ENCODE peak calls at places on chromosome 11, in six cellular contexts. One of them, this sample, is unnamed.

GRCh38 chr11:101458161-101458560 is 125.6 kb downstream of the TRPC6 start:
- DNase-seq in uterus: no peak
- DNase-seq in AG04450: no peak
- DNase-seq in tibial nerve: no peak
- DNase-seq in spleen: no peak
- DNase-seq in heart right ventricle: no peak
- DNase-seq in this sample: no peak

GRCh38 chr11:3049430-3050243 is 7.6 kb downstream of the CARS1 start:
- DNase-seq in uterus: peak; percentile 71
- DNase-seq in heart right ventricle: peak; percentile 43
- DNase-seq in AG04450: peak; percentile 94
- DNase-seq in spleen: peak; percentile 92
- DNase-seq in tibial nerve: peak; percentile 39
- DNase-seq in this sample: peak; percentile 87

GRCh38 chr11:57354699-57355098 is 16.5 kb downstream of the P2RX3 start:
- DNase-seq in AG04450: no peak
- DNase-seq in tibial nerve: no peak
- DNase-seq in heart right ventricle: no peak
- DNase-seq in spleen: no peak
- DNase-seq in uterus: no peak
- DNase-seq in this sample: no peak

GRCh38 chr11:121059605-121060004 is 35.7 kb downstream of the TBCEL start:
- DNase-seq in tibial nerve: no peak
- DNase-seq in heart right ventricle: no peak
- DNase-seq in uterus: no peak
- DNase-seq in AG04450: no peak
- DNase-seq in spleen: no peak
- DNase-seq in this sample: no peak

GRCh38 chr11:11568651-11569229 is 53.1 kb downstream of the GALNT18 start:
- DNase-seq in spleen: no peak
- DNase-seq in tibial nerve: no peak
- DNase-seq in uterus: no peak
- DNase-seq in AG04450: no peak
- DNase-seq in heart right ventricle: no peak
- DNase-seq in this sample: no peak

GRCh38 chr11:12599408-12600143 is 74.6 kb upstream of the TEAD1 start:
- DNase-seq in AG04450: no peak
- DNase-seq in uterus: no peak
- DNase-seq in spleen: peak; percentile 81
- DNase-seq in tibial nerve: peak; percentile 9
- DNase-seq in heart right ventricle: peak; percentile 22
- DNase-seq in this sample: peak; percentile 91

GRCh38 chr11:113375402-113375801 is 12.2 kb upstream of the ANKK1 start:
- DNase-seq in tibial nerve: no peak
- DNase-seq in AG04450: no peak
- DNase-seq in heart right ventricle: no peak
- DNase-seq in uterus: no peak
- DNase-seq in spleen: no peak
- DNase-seq in this sample: no peak

GRCh38 chr11:32830413-32830738 is 649 bp downstream of the PRRG4 start:
- DNase-seq in uterus: no peak
- DNase-seq in heart right ventricle: no peak
- DNase-seq in spleen: no peak
- DNase-seq in AG04450: no peak
- DNase-seq in tibial nerve: no peak
- DNase-seq in this sample: peak; percentile 54

GRCh38 chr11:14894657-14895598 is 2.9 kb upstream of the CYP2R1 start:
- DNase-seq in AG04450: no peak
- DNase-seq in tibial nerve: peak; percentile 54
- DNase-seq in spleen: peak; percentile 71
- DNase-seq in heart right ventricle: no peak
- DNase-seq in uterus: no peak
- DNase-seq in this sample: peak; percentile 65

GRCh38 chr11:120574881-120575280 is 63.3 kb downstream of the GRIK4 start:
- DNase-seq in uterus: no peak
- DNase-seq in heart right ventricle: no peak
- DNase-seq in AG04450: no peak
- DNase-seq in spleen: peak; percentile 31
- DNase-seq in tibial nerve: no peak
- DNase-seq in this sample: no peak

GRCh38 chr11:18455686-18456372 is at the start of gene LDHAL6A:
- DNase-seq in spleen: no peak
- DNase-seq in AG04450: no peak
- DNase-seq in tibial nerve: no peak
- DNase-seq in uterus: no peak
- DNase-seq in heart right ventricle: no peak
- DNase-seq in this sample: no peak

GRCh38 chr11:86183694-86184093 is 60.9 kb upstream of the EED start:
- DNase-seq in heart right ventricle: no peak
- DNase-seq in uterus: no peak
- DNase-seq in tibial nerve: no peak
- DNase-seq in spleen: no peak
- DNase-seq in AG04450: no peak
- DNase-seq in this sample: no peak

GRCh38 chr11:119907934-119908760 is 179.1 kb upstream of the NECTIN1 start:
- DNase-seq in AG04450: no peak
- DNase-seq in heart right ventricle: no peak
- DNase-seq in spleen: peak; percentile 41
- DNase-seq in uterus: no peak
- DNase-seq in tibial nerve: no peak
- DNase-seq in this sample: no peak

GRCh38 chr11:71253794-71254193 is 1.4 kb upstream of the SHANK2 start:
- DNase-seq in uterus: no peak
- DNase-seq in tibial nerve: no peak
- DNase-seq in AG04450: no peak
- DNase-seq in spleen: no peak
- DNase-seq in heart right ventricle: no peak
- DNase-seq in this sample: no peak

GRCh38 chr11:7418916-7419315 is 66.4 kb upstream of the OLFML1 start:
- DNase-seq in heart right ventricle: no peak
- DNase-seq in AG04450: no peak
- DNase-seq in uterus: no peak
- DNase-seq in spleen: no peak
- DNase-seq in tibial nerve: no peak
- DNase-seq in this sample: no peak

GRCh38 chr11:69203901-69204245 is 48.1 kb downstream of the SMIM38 start:
- DNase-seq in tibial nerve: no peak
- DNase-seq in spleen: no peak
- DNase-seq in AG04450: no peak
- DNase-seq in heart right ventricle: no peak
- DNase-seq in uterus: no peak
- DNase-seq in this sample: no peak

GRCh38 chr11:24496728-24497396 is at the start of gene LUZP2:
- DNase-seq in spleen: peak; percentile 70
- DNase-seq in uterus: no peak
- DNase-seq in heart right ventricle: no peak
- DNase-seq in tibial nerve: no peak
- DNase-seq in AG04450: no peak
- DNase-seq in this sample: peak; percentile 32

GRCh38 chr11:111186308-111186967 is 59.1 kb upstream of the POU2AF2 start:
- DNase-seq in heart right ventricle: no peak
- DNase-seq in tibial nerve: no peak
- DNase-seq in spleen: no peak
- DNase-seq in uterus: no peak
- DNase-seq in AG04450: no peak
- DNase-seq in this sample: no peak

GRCh38 chr11:115623021-115623451 is 118.8 kb upstream of the CADM1 start:
- DNase-seq in heart right ventricle: peak; percentile 90
- DNase-seq in AG04450: peak; percentile 97
- DNase-seq in spleen: peak; percentile 80
- DNase-seq in uterus: peak; percentile 58
- DNase-seq in tibial nerve: peak; percentile 62
- DNase-seq in this sample: peak; percentile 75

GRCh38 chr11:43419460-43419859 is 60.7 kb downstream of the TTC17 start:
- DNase-seq in spleen: no peak
- DNase-seq in uterus: no peak
- DNase-seq in AG04450: no peak
- DNase-seq in tibial nerve: no peak
- DNase-seq in heart right ventricle: peak; percentile 7
- DNase-seq in this sample: no peak

GRCh38 chr11:92396133-92396532 is 171.5 kb downstream of the FAT3 start:
- DNase-seq in spleen: no peak
- DNase-seq in tibial nerve: no peak
- DNase-seq in AG04450: no peak
- DNase-seq in heart right ventricle: no peak
- DNase-seq in uterus: no peak
- DNase-seq in this sample: no peak

GRCh38 chr11:92401507-92401906 is 176.9 kb downstream of the FAT3 start:
- DNase-seq in heart right ventricle: no peak
- DNase-seq in AG04450: no peak
- DNase-seq in spleen: no peak
- DNase-seq in uterus: no peak
- DNase-seq in tibial nerve: no peak
- DNase-seq in this sample: no peak

GRCh38 chr11:92399702-92400101 is 175.1 kb downstream of the FAT3 start:
- DNase-seq in heart right ventricle: no peak
- DNase-seq in spleen: no peak
- DNase-seq in AG04450: no peak
- DNase-seq in uterus: no peak
- DNase-seq in tibial nerve: no peak
- DNase-seq in this sample: no peak

GRCh38 chr11:92393218-92393617 is 168.6 kb downstream of the FAT3 start:
- DNase-seq in uterus: no peak
- DNase-seq in spleen: no peak
- DNase-seq in AG04450: no peak
- DNase-seq in heart right ventricle: no peak
- DNase-seq in tibial nerve: no peak
- DNase-seq in this sample: no peak

DNA sequence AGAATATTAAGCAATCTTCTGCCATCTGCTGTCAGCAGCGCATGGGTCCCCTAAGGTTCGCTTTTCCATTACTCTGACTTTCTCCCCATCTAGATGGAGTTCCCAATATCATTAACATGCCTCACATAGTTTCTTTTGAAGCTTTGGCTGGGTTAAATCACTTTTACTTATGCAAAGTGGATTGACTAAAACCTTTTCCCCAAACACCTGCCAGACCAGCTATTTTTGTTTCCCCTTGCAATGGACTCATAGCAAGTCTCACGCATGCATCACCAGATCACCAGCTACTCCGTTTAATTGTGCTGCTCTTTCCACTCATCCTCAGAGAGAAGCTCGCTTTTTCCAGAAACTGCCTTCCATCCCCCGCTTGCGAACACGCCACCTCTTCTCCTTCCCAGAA is 172.7 kb downstream of the FAT3 start:
- DNase-seq in tibial nerve: no peak
- DNase-seq in uterus: no peak
- DNase-seq in spleen: no peak
- DNase-seq in AG04450: no peak
- DNase-seq in heart right ventricle: no peak
- DNase-seq in this sample: no peak
- TF ChIP-seq CTCF in tibial nerve: no peak
- TF ChIP-seq CTCF in uterus: no peak
- TF ChIP-seq CTCF in spleen: no peak
- TF ChIP-seq CTCF in AG04450: no peak
- TF ChIP-seq CTCF in heart right ventricle: no peak
- TF ChIP-seq CTCF in this sample: no peak

GRCh38 chr11:76201672-76202412 is 4.5 kb downstream of the WNT11 start:
- DNase-seq in heart right ventricle: no peak
- DNase-seq in AG04450: no peak
- DNase-seq in uterus: no peak
- DNase-seq in tibial nerve: no peak
- DNase-seq in spleen: no peak
- DNase-seq in this sample: peak; percentile 75
- TF ChIP-seq CTCF in heart right ventricle: no peak
- TF ChIP-seq CTCF in AG04450: no peak
- TF ChIP-seq CTCF in uterus: no peak
- TF ChIP-seq CTCF in tibial nerve: no peak
- TF ChIP-seq CTCF in spleen: no peak
- TF ChIP-seq CTCF in this sample: no peak

DNA sequence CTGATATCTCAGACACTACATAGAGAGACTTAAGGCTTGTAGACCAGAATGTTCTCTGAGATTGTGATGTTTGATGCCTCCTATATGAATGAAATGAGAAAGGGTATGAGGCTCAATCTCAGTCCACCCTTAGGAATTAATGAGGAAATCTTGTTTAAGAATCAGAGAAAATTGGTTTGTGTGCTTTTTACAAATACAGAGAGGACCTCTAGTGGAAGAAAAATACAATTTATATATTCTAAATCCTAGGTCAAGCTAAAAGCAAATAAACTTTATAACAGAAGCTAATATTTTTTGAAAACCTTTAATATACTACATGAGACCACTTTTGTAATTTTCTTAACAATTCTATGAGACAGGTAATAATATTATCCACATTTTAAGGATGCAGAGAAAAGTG is 5.0 kb upstream of the OR52H1 start:
- DNase-seq in tibial nerve: no peak
- DNase-seq in spleen: no peak
- DNase-seq in heart right ventricle: no peak
- DNase-seq in uterus: no peak
- DNase-seq in AG04450: no peak
- DNase-seq in this sample: no peak
- TF ChIP-seq CTCF in tibial nerve: no peak
- TF ChIP-seq CTCF in spleen: no peak
- TF ChIP-seq CTCF in heart right ventricle: peak; percentile 37
- TF ChIP-seq CTCF in uterus: no peak
- TF ChIP-seq CTCF in AG04450: peak; percentile 22
- TF ChIP-seq CTCF in this sample: no peak

GRCh38 chr11:72454791-72455190 is 20.5 kb upstream of the CLPB start:
- DNase-seq in tibial nerve: no peak
- DNase-seq in spleen: no peak
- DNase-seq in heart right ventricle: no peak
- DNase-seq in uterus: no peak
- DNase-seq in AG04450: no peak
- DNase-seq in this sample: no peak
- TF ChIP-seq CTCF in tibial nerve: no peak
- TF ChIP-seq CTCF in spleen: no peak
- TF ChIP-seq CTCF in heart right ventricle: no peak
- TF ChIP-seq CTCF in uterus: no peak
- TF ChIP-seq CTCF in AG04450: peak; percentile 32
- TF ChIP-seq CTCF in this sample: no peak

DNA sequence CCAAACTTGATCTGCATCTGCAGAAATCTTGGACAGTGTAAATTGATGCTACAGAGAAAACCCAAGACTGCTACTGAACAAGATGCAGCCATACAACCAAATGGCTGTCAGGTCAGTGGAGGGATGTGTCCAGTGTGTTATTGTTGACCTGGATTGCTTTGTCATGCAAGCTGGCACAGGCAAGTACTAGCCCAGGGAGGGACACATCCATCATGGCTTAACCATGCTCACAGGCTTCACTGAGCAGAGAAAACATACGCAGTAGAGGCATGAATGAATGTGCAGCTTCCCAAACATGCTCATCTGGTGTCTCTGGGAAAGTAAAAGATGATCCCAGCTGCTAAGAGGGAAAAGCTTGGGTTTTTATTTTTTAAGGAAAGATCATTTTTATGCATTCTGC is 93.7 kb downstream of the MTNR1B start:
- DNase-seq in tibial nerve: no peak
- DNase-seq in uterus: no peak
- DNase-seq in AG04450: no peak
- DNase-seq in heart right ventricle: no peak
- DNase-seq in spleen: no peak
- DNase-seq in this sample: no peak
- TF ChIP-seq CTCF in tibial nerve: no peak
- TF ChIP-seq CTCF in uterus: no peak
- TF ChIP-seq CTCF in AG04450: no peak
- TF ChIP-seq CTCF in heart right ventricle: no peak
- TF ChIP-seq CTCF in spleen: no peak
- TF ChIP-seq CTCF in this sample: no peak

This sample was measured in left lung.